ENCODE peak calls at places on chromosomes 1 and 21, in seven cellular contexts. L is HCT116, A is astrocyte, W is body of pancreas, C is WERI-Rb-1, D is tibial artery, E is prostate gland. H is an unnamed sample.

GRCh38 chr1:12426030-12426429 is 192.0 kb downstream of the DHRS3 start:
- DNase-seq in W (no peak), C (no peak), D (no peak), L (no peak), E (no peak), A (peak; percentile 75), H (no peak)

GRCh38 chr21:34511787-34512451 is at the start of gene KCNE1:
- DNase-seq in D (peak; percentile 75), L (no peak), E (no peak), W (no peak), C (no peak), A (no peak), H (no peak)

GRCh38 chr1:903305-903704 is 20.4 kb upstream of the SAMD11 start:
- DNase-seq in W (no peak), A (no peak), L (no peak), C (no peak), D (no peak), E (no peak), H (no peak)

GRCh38 chr1:183027031-183027430 is 3.8 kb downstream of the LAMC1 start:
- DNase-seq in C (no peak), L (no peak), D (no peak), A (no peak), W (no peak), E (no peak), H (no peak)

GRCh38 chr21:45588086-45588825 is 46.0 kb upstream of the SLC19A1 start:
- DNase-seq in E (no peak), C (peak; percentile 2), D (peak; percentile 25), L (no peak), A (no peak), W (no peak), H (no peak)

GRCh38 chr1:964691-965525 is 1.4 kb upstream of the PLEKHN1 start:
- DNase-seq in E (no peak), A (no peak), L (no peak), C (no peak), W (no peak), D (no peak), H (no peak)

GRCh38 chr1:185676969-185677368 is 57.2 kb upstream of the HMCN1 start:
- DNase-seq in D (no peak), C (no peak), A (no peak), L (no peak), E (no peak), W (no peak), H (no peak)

GRCh38 chr1:154865442-154866256 is 4.4 kb downstream of the KCNN3 start:
- DNase-seq in A (no peak), E (no peak), W (peak; percentile 20), D (no peak), L (no peak), C (no peak), H (peak; percentile 16)

GRCh38 chr1:150429805-150430204 is 57.4 kb upstream of the TARS2 start:
- DNase-seq in E (no peak), W (no peak), D (no peak), L (no peak), A (no peak), C (no peak), H (no peak)

GRCh38 chr1:87331319-87332269 is 2.9 kb downstream of the LMO4 start:
- DNase-seq in D (peak; percentile 91), A (peak; percentile 63), W (peak; percentile 81), E (peak; percentile 79), C (peak; percentile 89), L (peak; percentile 80), H (peak; percentile 79)

GRCh38 chr21:30186242-30186641 is 19.6 kb upstream of the CLDN17 start:
- DNase-seq in W (no peak), D (no peak), A (no peak), E (no peak), C (no peak), L (no peak), H (no peak)

GRCh38 chr1:12473596-12474329 is 144.2 kb downstream of the DHRS3 start:
- DNase-seq in D (no peak), W (no peak), A (peak; percentile 92), C (no peak), L (no peak), E (no peak), H (peak; percentile 72)

GRCh38 chr1:75338974-75339483 is 204.8 kb downstream of the LHX8 start:
- DNase-seq in E (no peak), W (no peak), D (no peak), L (no peak), A (peak; percentile 22), C (no peak), H (no peak)

GRCh38 chr1:75341537-75341936 is 207.3 kb downstream of the LHX8 start:
- DNase-seq in E (no peak), A (no peak), L (no peak), D (no peak), W (no peak), C (no peak), H (no peak)

GRCh38 chr1:75345538-75346292 is 211.5 kb downstream of the LHX8 start:
- DNase-seq in D (no peak), W (no peak), C (no peak), L (no peak), A (peak; percentile 97), E (no peak), H (no peak)

DNA sequence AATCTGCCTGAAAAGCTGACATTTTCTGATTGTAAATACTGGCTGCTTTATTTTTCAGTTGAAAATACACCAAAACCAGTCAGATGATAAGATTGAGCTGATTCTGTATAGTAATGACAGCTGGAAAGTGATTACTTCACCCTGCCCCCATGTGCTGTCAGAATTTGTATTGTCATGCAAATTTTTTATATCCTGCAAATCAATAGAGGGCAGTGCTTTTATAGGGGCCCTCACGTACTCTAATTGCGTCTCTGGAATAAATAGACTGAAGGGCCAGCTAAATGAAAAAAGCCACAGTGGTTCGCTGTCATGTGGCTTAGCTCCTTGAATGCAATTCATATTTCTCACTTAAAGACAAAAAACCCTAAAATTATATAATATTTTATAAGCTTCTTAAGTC is 208.6 kb downstream of the LHX8 start:
- DNase-seq in E (no peak), C (no peak), A (no peak), L (no peak), W (no peak), D (no peak), H (no peak)
- H3K27me3 ChIP-seq in E (no peaks in the 10 kb centered on the region), C (no peaks in the 10 kb centered on the region), A (no peaks in the 10 kb centered on the region), L (no peaks in the 10 kb centered on the region), W (no peaks in the 10 kb centered on the region), D (no peaks in the 10 kb centered on the region), H (no peaks in the 10 kb centered on the region)

GRCh38 chr1:85406081-85406480 is 58.9 kb downstream of the DDAH1 start:
- DNase-seq in D (no peak), A (no peak), E (no peak), L (no peak), W (no peak), C (no peak), H (no peak)
- H3K4me3 ChIP-seq in D (no peak overlapping the region), A (no peak overlapping the region), E (no peak overlapping the region), L (no peak overlapping the region), W (no peak overlapping the region), C (no peak overlapping the region), H (no peak overlapping the region)

DNA sequence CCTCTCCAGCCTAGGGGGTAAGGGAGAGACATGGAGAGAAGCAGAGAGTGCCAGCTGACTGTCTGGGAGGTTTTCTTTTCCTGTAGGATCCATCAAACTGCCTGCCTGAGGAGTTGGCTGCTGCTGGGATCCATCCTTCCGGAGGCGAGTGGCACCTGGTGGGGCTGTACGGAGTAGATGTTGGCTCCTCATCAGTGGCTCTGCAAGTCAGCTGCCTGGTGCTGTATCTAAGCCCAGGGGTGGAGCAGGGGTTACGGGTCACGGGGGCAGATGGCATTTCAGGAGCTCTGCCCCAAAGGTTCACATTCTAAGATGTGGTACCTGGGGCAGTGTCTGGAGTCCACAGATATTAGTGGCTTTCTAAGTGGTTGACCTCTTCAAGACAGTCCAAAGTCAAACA is 128.0 kb downstream of the ACTL8 start:
- DNase-seq in W (no peak), E (no peak), L (no peak), C (no peak), A (no peak), D (peak; percentile 54), H (no peak)
- H3K36me3 ChIP-seq in W (no peaks in the 10 kb centered on the region), E (no peaks in the 10 kb centered on the region), L (no peaks in the 10 kb centered on the region), C (no peaks in the 10 kb centered on the region), A (no peaks in the 10 kb centered on the region), D (no peaks in the 10 kb centered on the region), H (no peaks in the 10 kb centered on the region)

DNA sequence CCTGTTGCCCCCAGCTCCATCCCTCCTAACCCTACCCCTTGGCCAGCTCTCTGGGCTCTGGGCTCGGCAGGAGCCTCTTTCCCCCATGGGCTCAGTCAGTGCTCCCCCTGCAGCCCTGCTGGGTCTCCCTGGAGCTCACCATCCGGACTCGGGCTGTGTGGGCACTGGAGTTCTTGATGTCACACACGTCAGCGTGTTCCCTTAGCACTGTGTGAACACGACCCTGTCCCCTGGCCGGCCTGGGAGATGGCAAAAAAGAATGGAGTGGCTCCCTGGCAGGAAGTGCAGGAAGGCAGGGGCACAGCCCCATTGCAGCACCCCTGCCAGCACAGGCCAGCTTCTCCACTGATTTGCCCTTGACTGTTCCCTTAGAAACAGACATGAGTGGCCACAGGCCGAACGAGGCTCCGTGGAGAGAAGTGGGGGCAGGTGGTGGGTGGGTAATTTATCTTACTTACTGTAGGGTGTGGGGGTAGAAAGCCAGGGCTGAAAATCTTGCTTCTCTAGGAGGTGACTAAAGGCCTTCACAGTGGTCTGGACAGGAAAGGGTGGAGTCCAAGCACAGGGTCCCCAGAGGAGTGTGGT is 381.8 kb upstream of the VAMP3 start:
- DNase-seq in C (peak; percentile 36), E (no peak), D (peak; percentile 62), L (no peak), W (no peak), A (peak; percentile 70), H (no peak)
- H3K27me3 ChIP-seq in C (no peaks in the 10 kb centered on the region), E (no peaks in the 10 kb centered on the region), D (no peaks in the 10 kb centered on the region), L (no peaks in the 10 kb centered on the region), W (no peaks in the 10 kb centered on the region), A (no peaks in the 10 kb centered on the region), H (no peaks in the 10 kb centered on the region)

DNA sequence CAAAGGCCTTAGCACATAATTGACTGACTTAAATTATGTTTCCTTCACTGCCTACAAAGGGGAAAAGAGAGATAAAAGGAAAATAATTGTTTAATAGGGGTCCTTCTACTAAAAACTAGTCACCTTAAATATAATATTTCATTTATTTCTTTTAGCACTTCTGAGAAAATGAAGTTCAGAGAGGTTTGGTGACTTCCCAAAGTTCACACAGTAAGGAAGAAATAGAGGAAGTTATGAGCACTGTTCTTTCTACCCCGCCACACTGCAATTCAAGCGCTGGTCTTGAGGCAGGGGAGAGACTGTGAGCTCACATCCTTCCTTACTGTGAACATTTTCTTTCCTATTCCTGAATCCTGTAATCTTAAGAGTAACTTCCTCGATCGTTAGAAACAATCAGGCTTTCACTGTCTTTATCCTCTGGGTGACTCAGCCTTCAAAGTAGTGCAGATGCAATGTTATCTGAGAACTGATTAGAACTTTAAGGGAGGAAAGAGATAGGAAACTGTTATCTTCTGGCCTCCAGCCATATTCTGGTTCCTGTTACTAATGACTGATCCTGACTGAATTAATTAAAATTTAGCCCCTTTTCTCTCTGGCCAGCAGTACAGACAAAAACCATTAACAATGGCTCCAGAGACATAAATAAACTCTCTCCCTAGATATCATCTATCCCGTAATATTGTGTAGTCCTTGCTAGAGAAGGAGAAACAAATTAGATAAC is 6.8 kb downstream of the RGS5 start:
- DNase-seq in C (no peak), W (no peak), A (peak; percentile 70), L (peak; percentile 6), D (no peak), E (no peak), H (no peak)
- H3K4me3 ChIP-seq in C (no peak overlapping the region), W (no peak overlapping the region), A (no peak overlapping the region), L (no peak overlapping the region), D (peak overlapping the region; percentile 54), E (no peak overlapping the region), H (peak overlapping the region; percentile 41)

H was measured in heart left ventricle.